ENCODE peak calls at places on chromosomes 11 and 22, in seven cellular contexts. One of them, this sample, is unnamed.

GRCh38 chr11:68890490-68891231 is 13.0 kb downstream of the MRPL21 start:
- DNase-seq in neural crest cell: no peak
- DNase-seq in progenitor cell of endocrine pancreas: no peak
- DNase-seq in kidney epithelial cell: no peak
- DNase-seq in HFFc6: peak
- DNase-seq in endothelial cell: no peak
- DNase-seq in HepG2: no peak
- DNase-seq in this sample: no peak

GRCh38 chr11:119907122-119907933 is 178.3 kb upstream of the NECTIN1 start:
- DNase-seq in neural crest cell: no peak
- DNase-seq in progenitor cell of endocrine pancreas: peak
- DNase-seq in kidney epithelial cell: no peak
- DNase-seq in HFFc6: no peak
- DNase-seq in endothelial cell: no peak
- DNase-seq in HepG2: no peak
- DNase-seq in this sample: no peak

GRCh38 chr11:68684385-68685356 is at the start of gene GAL:
- DNase-seq in neural crest cell: no peak
- DNase-seq in progenitor cell of endocrine pancreas: no peak
- DNase-seq in kidney epithelial cell: no peak
- DNase-seq in HFFc6: no peak
- DNase-seq in endothelial cell: peak
- DNase-seq in HepG2: no peak
- DNase-seq in this sample: peak

GRCh38 chr22:46355369-46355995 is 20.0 kb downstream of the TRMU start:
- DNase-seq in neural crest cell: peak
- DNase-seq in progenitor cell of endocrine pancreas: peak
- DNase-seq in kidney epithelial cell: no peak
- DNase-seq in HFFc6: peak
- DNase-seq in endothelial cell: peak
- DNase-seq in HepG2: peak
- DNase-seq in this sample: peak

GRCh38 chr11:68194675-68195294 is 18.3 kb downstream of the KMT5B start:
- DNase-seq in neural crest cell: no peak
- DNase-seq in progenitor cell of endocrine pancreas: no peak
- DNase-seq in kidney epithelial cell: no peak
- DNase-seq in HFFc6: no peak
- DNase-seq in endothelial cell: no peak
- DNase-seq in HepG2: no peak
- DNase-seq in this sample: no peak

GRCh38 chr11:45843158-45843924 is 3.9 kb upstream of the CRY2 start:
- DNase-seq in neural crest cell: peak
- DNase-seq in progenitor cell of endocrine pancreas: peak
- DNase-seq in kidney epithelial cell: no peak
- DNase-seq in HFFc6: peak
- DNase-seq in endothelial cell: peak
- DNase-seq in HepG2: peak
- DNase-seq in this sample: peak

GRCh38 chr11:30758012-30758411 is 171.9 kb upstream of the MPPED2 start:
- DNase-seq in neural crest cell: no peak
- DNase-seq in progenitor cell of endocrine pancreas: no peak
- DNase-seq in kidney epithelial cell: peak
- DNase-seq in HFFc6: no peak
- DNase-seq in endothelial cell: no peak
- DNase-seq in HepG2: no peak
- DNase-seq in this sample: no peak

GRCh38 chr11:128662960-128663359 is 30.9 kb upstream of the FLI1 start:
- DNase-seq in neural crest cell: no peak
- DNase-seq in progenitor cell of endocrine pancreas: no peak
- DNase-seq in kidney epithelial cell: no peak
- DNase-seq in HFFc6: no peak
- DNase-seq in endothelial cell: no peak
- DNase-seq in HepG2: no peak
- DNase-seq in this sample: no peak

GRCh38 chr11:73510877-73511276 is 87.0 kb downstream of the FAM168A start:
- DNase-seq in neural crest cell: no peak
- DNase-seq in progenitor cell of endocrine pancreas: no peak
- DNase-seq in kidney epithelial cell: no peak
- DNase-seq in HFFc6: no peak
- DNase-seq in endothelial cell: no peak
- DNase-seq in HepG2: no peak
- DNase-seq in this sample: no peak

GRCh38 chr22:31045900-31046587 is 35.1 kb upstream of the SMTN start:
- DNase-seq in neural crest cell: no peak
- DNase-seq in progenitor cell of endocrine pancreas: no peak
- DNase-seq in kidney epithelial cell: no peak
- DNase-seq in HFFc6: no peak
- DNase-seq in endothelial cell: peak
- DNase-seq in HepG2: no peak
- DNase-seq in this sample: no peak

DNA sequence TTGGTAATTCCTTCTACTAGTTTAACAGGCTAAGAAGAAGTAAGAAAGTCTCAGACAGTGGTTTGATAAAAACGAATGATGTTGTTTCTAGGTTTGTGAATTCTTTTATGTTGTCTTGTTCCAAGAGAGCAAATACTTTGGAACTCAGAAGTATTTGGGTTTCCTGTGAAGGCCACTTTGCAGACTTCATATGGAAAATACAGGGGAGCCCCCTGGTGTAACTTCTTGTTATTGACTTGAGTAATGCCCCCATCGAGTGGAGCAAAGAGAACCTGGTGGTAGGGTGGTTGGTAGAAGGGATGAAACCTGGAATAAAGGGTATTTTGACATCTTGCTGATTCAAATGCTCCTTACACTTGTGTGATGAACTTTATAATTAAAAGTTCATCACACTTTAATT is 40.0 kb upstream of the PTH start:
- DNase-seq in neural crest cell: no peak
- DNase-seq in progenitor cell of endocrine pancreas: no peak
- DNase-seq in kidney epithelial cell: no peak
- DNase-seq in HFFc6: no peak
- DNase-seq in endothelial cell: no peak
- DNase-seq in HepG2: peak
- DNase-seq in this sample: no peak
- TF ChIP-seq CTCF in neural crest cell: no peak
- TF ChIP-seq CTCF in progenitor cell of endocrine pancreas: no peak
- TF ChIP-seq CTCF in kidney epithelial cell: no peak
- TF ChIP-seq CTCF in HFFc6: peak
- TF ChIP-seq CTCF in endothelial cell: peak
- TF ChIP-seq CTCF in HepG2: no peak
- TF ChIP-seq CTCF in this sample: no peak

DNA sequence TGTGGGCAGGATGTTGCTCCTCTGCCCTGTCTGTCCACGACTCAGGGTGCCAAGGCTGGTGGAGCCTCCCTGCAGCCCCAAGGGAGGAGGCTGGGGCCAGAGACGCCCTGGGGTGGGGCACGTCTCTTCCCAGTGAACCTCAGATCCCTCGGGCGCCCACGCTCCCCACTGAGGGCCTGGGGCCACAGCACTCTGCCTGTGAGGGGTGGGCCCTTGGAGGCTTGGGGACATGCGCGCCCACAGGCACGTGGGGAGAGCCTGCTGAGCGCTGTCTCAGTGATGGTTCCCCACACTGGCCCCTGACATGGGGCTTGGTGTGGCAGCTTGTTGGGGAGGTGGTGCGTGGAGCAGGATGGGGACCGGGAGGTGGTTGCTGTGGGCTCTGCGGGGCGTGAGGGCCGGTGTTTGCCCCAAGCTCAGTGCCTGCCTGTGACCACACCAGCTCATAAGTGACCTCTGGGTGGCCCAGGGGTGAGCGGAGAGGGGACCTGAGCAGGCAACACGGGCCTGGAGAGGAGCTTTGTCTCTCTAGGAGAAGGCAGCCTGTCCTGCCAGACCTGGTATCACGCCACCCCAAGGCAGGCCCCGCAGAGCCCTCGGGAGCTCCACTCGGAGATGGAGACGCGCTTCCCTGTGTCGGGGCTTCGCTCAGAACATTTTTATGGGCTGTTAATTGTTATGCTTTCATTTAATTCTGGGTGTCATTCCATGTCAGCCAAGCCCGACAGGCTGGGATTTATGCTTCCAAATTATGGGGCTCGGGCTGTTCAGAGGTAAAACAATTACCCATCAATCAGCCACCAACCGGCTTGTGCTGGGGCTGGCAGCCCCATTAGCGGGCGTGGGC is 27.4 kb upstream of the CCDC188 start:
- DNase-seq in neural crest cell: no peak
- DNase-seq in progenitor cell of endocrine pancreas: no peak
- DNase-seq in kidney epithelial cell: no peak
- DNase-seq in HFFc6: no peak
- DNase-seq in endothelial cell: no peak
- DNase-seq in HepG2: no peak
- DNase-seq in this sample: no peak
- TF ChIP-seq CTCF in neural crest cell: no peak
- TF ChIP-seq CTCF in progenitor cell of endocrine pancreas: no peak
- TF ChIP-seq CTCF in kidney epithelial cell: no peak
- TF ChIP-seq CTCF in HFFc6: no peak
- TF ChIP-seq CTCF in endothelial cell: no peak
- TF ChIP-seq CTCF in HepG2: no peak
- TF ChIP-seq CTCF in this sample: no peak

DNA sequence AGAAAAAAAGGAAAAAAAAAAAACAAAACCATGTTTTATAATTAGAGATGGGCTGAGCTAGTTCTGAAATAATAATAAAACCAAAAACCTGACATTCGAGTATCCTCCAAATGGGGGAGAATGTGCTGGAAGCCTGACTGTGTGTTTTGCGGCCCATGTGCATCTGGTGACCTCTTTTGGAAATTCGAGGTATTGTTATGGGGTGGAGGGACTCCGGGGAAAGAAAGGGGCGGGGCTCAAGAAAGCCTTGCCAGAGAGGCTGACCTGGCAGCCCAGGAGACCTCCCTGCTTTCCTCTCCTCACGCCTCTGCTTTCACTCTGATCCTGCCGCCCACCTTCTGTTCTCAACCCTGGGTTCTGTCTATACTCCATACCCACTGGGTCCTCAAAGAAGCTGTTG is 72.9 kb downstream of the CTTN start:
- DNase-seq in neural crest cell: peak
- DNase-seq in progenitor cell of endocrine pancreas: no peak
- DNase-seq in kidney epithelial cell: no peak
- DNase-seq in HFFc6: peak
- DNase-seq in endothelial cell: peak
- DNase-seq in HepG2: no peak
- DNase-seq in this sample: peak
- TF ChIP-seq CTCF in neural crest cell: peak
- TF ChIP-seq CTCF in progenitor cell of endocrine pancreas: peak
- TF ChIP-seq CTCF in kidney epithelial cell: no peak
- TF ChIP-seq CTCF in HFFc6: peak
- TF ChIP-seq CTCF in endothelial cell: no peak
- TF ChIP-seq CTCF in HepG2: peak
- TF ChIP-seq CTCF in this sample: peak

GRCh38 chr11:911031-911889 is 650 bp upstream of the CHID1 start:
- DNase-seq in neural crest cell: peak
- DNase-seq in progenitor cell of endocrine pancreas: peak
- DNase-seq in kidney epithelial cell: no peak
- DNase-seq in HFFc6: peak
- DNase-seq in endothelial cell: no peak
- DNase-seq in HepG2: no peak
- DNase-seq in this sample: peak
- TF ChIP-seq CTCF in neural crest cell: no peak
- TF ChIP-seq CTCF in progenitor cell of endocrine pancreas: peak
- TF ChIP-seq CTCF in kidney epithelial cell: no peak
- TF ChIP-seq CTCF in HFFc6: no peak
- TF ChIP-seq CTCF in endothelial cell: no peak
- TF ChIP-seq CTCF in HepG2: peak
- TF ChIP-seq CTCF in this sample: no peak

DNA sequence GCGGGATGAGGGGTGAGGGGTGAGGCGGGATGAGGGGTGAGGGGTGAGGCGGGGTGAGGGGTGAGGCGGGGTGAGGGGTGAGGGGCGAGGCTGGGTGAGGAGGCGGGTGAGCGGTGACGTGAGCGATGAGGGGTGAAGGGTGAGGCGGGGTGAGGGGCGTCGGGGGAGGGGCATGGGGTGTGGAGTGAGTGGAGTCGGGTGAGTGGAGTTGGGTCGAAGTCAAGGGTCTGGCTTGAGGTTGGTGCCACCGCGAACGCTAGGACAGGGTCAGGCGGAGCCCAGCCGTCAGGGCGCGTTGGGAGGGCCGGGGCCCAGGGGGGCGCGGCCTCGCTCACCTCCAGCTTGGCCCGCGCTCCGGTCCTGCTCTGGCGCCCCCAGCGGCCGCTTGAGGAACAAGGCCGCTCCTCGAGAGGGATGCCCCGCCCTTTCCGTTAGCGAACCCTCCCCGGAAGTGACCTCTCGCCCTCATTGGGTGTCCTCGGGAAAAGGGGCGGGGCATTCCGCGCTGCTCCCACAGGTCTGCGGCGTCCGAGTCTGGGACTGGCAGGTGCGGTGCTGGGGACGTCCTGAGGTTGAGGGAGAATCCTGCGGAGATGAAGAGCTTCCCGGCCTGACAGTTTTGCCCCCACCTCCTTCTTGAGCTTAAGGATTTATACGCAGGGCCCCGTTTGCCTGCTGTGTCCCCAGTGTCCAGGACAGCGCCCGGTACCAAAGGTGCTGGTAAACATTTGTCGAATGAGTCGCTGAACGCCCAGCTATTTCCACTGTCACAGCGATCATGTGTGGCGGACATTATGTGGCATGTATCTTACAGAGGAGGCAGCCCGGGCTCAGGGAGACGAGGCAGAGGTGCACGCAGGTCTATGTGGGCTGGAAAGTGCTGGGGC is at the start of gene SYCE3:
- DNase-seq in neural crest cell: peak
- DNase-seq in progenitor cell of endocrine pancreas: peak
- DNase-seq in kidney epithelial cell: peak
- DNase-seq in HFFc6: peak
- DNase-seq in endothelial cell: peak
- DNase-seq in HepG2: peak
- DNase-seq in this sample: peak
- TF ChIP-seq CTCF in neural crest cell: peak
- TF ChIP-seq CTCF in progenitor cell of endocrine pancreas: peak
- TF ChIP-seq CTCF in kidney epithelial cell: peak
- TF ChIP-seq CTCF in HFFc6: peak
- TF ChIP-seq CTCF in endothelial cell: peak
- TF ChIP-seq CTCF in HepG2: peak
- TF ChIP-seq CTCF in this sample: peak

GRCh38 chr11:101429708-101430107 is 154.1 kb downstream of the TRPC6 start:
- DNase-seq in neural crest cell: no peak
- DNase-seq in progenitor cell of endocrine pancreas: no peak
- DNase-seq in kidney epithelial cell: no peak
- DNase-seq in HFFc6: no peak
- DNase-seq in endothelial cell: no peak
- DNase-seq in HepG2: peak
- DNase-seq in this sample: no peak

GRCh38 chr11:101430236-101430635 is 153.6 kb downstream of the TRPC6 start:
- DNase-seq in neural crest cell: no peak
- DNase-seq in progenitor cell of endocrine pancreas: no peak
- DNase-seq in kidney epithelial cell: no peak
- DNase-seq in HFFc6: no peak
- DNase-seq in endothelial cell: no peak
- DNase-seq in HepG2: no peak
- DNase-seq in this sample: no peak

GRCh38 chr11:101434241-101434640 is 149.6 kb downstream of the TRPC6 start:
- DNase-seq in neural crest cell: no peak
- DNase-seq in progenitor cell of endocrine pancreas: no peak
- DNase-seq in kidney epithelial cell: no peak
- DNase-seq in HFFc6: no peak
- DNase-seq in endothelial cell: no peak
- DNase-seq in HepG2: no peak
- DNase-seq in this sample: no peak

GRCh38 chr11:101428918-101429317 is 154.9 kb downstream of the TRPC6 start:
- DNase-seq in neural crest cell: no peak
- DNase-seq in progenitor cell of endocrine pancreas: no peak
- DNase-seq in kidney epithelial cell: no peak
- DNase-seq in HFFc6: peak
- DNase-seq in endothelial cell: no peak
- DNase-seq in HepG2: peak
- DNase-seq in this sample: no peak
- TF ChIP-seq CTCF in neural crest cell: peak
- TF ChIP-seq CTCF in progenitor cell of endocrine pancreas: peak
- TF ChIP-seq CTCF in kidney epithelial cell: peak
- TF ChIP-seq CTCF in HFFc6: peak
- TF ChIP-seq CTCF in endothelial cell: peak
- TF ChIP-seq CTCF in HepG2: peak
- TF ChIP-seq CTCF in this sample: no peak

GRCh38 chr22:48555606-48556005 is 1272.1 kb downstream of the BRD1 start:
- DNase-seq in neural crest cell: no peak
- DNase-seq in progenitor cell of endocrine pancreas: no peak
- DNase-seq in kidney epithelial cell: no peak
- DNase-seq in HFFc6: no peak
- DNase-seq in endothelial cell: no peak
- DNase-seq in HepG2: no peak
- DNase-seq in this sample: no peak
- TF ChIP-seq CTCF in neural crest cell: no peak
- TF ChIP-seq CTCF in progenitor cell of endocrine pancreas: no peak
- TF ChIP-seq CTCF in kidney epithelial cell: no peak
- TF ChIP-seq CTCF in HFFc6: no peak
- TF ChIP-seq CTCF in endothelial cell: no peak
- TF ChIP-seq CTCF in HepG2: no peak
- TF ChIP-seq CTCF in this sample: no peak